ENCODE peak calls at places on chromosomes 7 and 10, in ten cellular contexts. R, W, S, C, H, T, P, Q, M and G are unnamed samples.

GRCh38 chr7:19754521-19755116 is 18.8 kb downstream of the TMEM196 start:
- DNase-seq in W (peak), H (peak), Q (no peak), R (no peak), T (no peak), S (peak), P (peak), M (peak), C (no peak), G (no peak)

GRCh38 chr10:127027786-127028185 is 122.6 kb downstream of the DOCK1 start:
- DNase-seq in C (no peak), Q (no peak), M (no peak), W (no peak), P (no peak), R (no peak), H (no peak), T (peak), S (no peak), G (no peak)

GRCh38 chr10:44383749-44384600 is 922 bp downstream of the CXCL12 start:
- DNase-seq in R (peak), W (no peak), T (peak), C (no peak), M (peak), H (no peak), P (no peak), Q (peak), S (no peak), G (no peak)

GRCh38 chr7:131109011-131109756 is 218.5 kb upstream of the MKLN1 start:
- DNase-seq in S (no peak), H (peak), R (no peak), P (no peak), T (no peak), M (no peak), Q (no peak), C (no peak), W (no peak), G (no peak)

GRCh38 chr10:79066460-79067240 is 2.1 kb upstream of the ZMIZ1 start:
- DNase-seq in W (no peak), R (no peak), M (peak), Q (no peak), C (peak), H (peak), S (peak), P (peak), T (no peak), G (no peak)

GRCh38 chr7:96131525-96131924 is 190.4 kb downstream of the SLC25A13 start:
- DNase-seq in S (peak), C (no peak), H (no peak), T (no peak), M (peak), R (no peak), W (no peak), Q (no peak), P (no peak), G (no peak)

GRCh38 chr7:137390076-137390475 is 46.5 kb upstream of the PTN start:
- DNase-seq in M (no peak), Q (no peak), W (no peak), H (no peak), C (no peak), S (no peak), R (no peak), T (no peak), P (no peak), G (no peak)

GRCh38 chr7:29915481-29916215 is 74.0 kb downstream of the SCRN1 start:
- DNase-seq in R (no peak), P (no peak), Q (no peak), M (no peak), H (no peak), C (no peak), S (no peak), W (no peak), T (no peak), G (no peak)

GRCh38 chr10:62306663-62307062 is 38.0 kb upstream of the RTKN2 start:
- DNase-seq in H (no peak), P (no peak), T (no peak), C (no peak), Q (no peak), R (no peak), M (peak), W (no peak), S (no peak), G (no peak)

GRCh38 chr7:55187701-55188491 is 169.1 kb downstream of the EGFR start:
- DNase-seq in C (no peak), S (peak), M (no peak), Q (peak), W (no peak), H (no peak), P (no peak), T (no peak), R (no peak), G (no peak)

GRCh38 chr10:92757066-92757716 is 67.4 kb downstream of the HHEX start:
- DNase-seq in W (peak), S (peak), H (peak), C (peak), Q (peak), R (peak), T (peak), M (peak), P (no peak), G (peak)

GRCh38 chr10:123995082-123995460 is 98.3 kb downstream of the CHST15 start:
- DNase-seq in R (no peak), C (peak), P (no peak), M (no peak), W (peak), T (peak), S (peak), Q (no peak), H (no peak), G (no peak)

GRCh38 chr7:30702200-30702599 is 19.9 kb upstream of the CRHR2 start:
- DNase-seq in H (peak), Q (no peak), W (no peak), S (no peak), P (no peak), T (no peak), M (no peak), C (no peak), R (no peak), G (no peak)

GRCh38 chr7:102834999-102835398 is 77.8 kb upstream of the LRRC17 start:
- DNase-seq in H (peak), P (no peak), C (no peak), T (no peak), Q (no peak), M (no peak), R (no peak), W (peak), S (no peak), G (no peak)

GRCh38 chr7:3095046-3095445 is 51.4 kb upstream of the CARD11 start:
- DNase-seq in S (no peak), P (no peak), R (no peak), H (no peak), Q (no peak), W (no peak), C (peak), M (no peak), T (no peak), G (no peak)

GRCh38 chr10:92619368-92619767 is 26.4 kb downstream of the KIF11 start:
- DNase-seq in W (no peak), Q (no peak), R (no peak), S (no peak), P (no peak), M (no peak), T (no peak), H (no peak), C (no peak), G (no peak)

GRCh38 chr10:100670828-100671479 is 74.4 kb upstream of the PAX2 start:
- DNase-seq in W (peak), R (peak), H (peak), Q (no peak), T (no peak), P (peak), M (peak), S (peak), C (peak), G (peak)

GRCh38 chr7:55206235-55207029 is 158.7 kb upstream of the LANCL2 start:
- DNase-seq in C (no peak), R (no peak), S (no peak), Q (no peak), M (no peak), P (no peak), H (no peak), T (no peak), W (no peak), G (no peak)

GRCh38 chr10:77873558-77874380 is 52.8 kb downstream of the DLG5 start:
- DNase-seq in H (peak), S (no peak), P (no peak), C (no peak), M (no peak), R (peak), W (peak), T (no peak), Q (no peak), G (no peak)

GRCh38 chr10:86258940-86259339 is 107.7 kb downstream of the GRID1 start:
- DNase-seq in Q (no peak), R (no peak), C (no peak), S (no peak), M (no peak), H (no peak), W (no peak), T (peak), P (no peak), G (no peak)

GRCh38 chr7:33667261-33667660 is 238.1 kb upstream of the BMPER start:
- DNase-seq in Q (no peak), S (no peak), T (no peak), P (no peak), H (peak), M (no peak), R (no peak), W (no peak), C (no peak), G (no peak)

GRCh38 chr10:45515630-45516029 is 141.6 kb downstream of the ALOX5 start:
- DNase-seq in M (peak), P (no peak), S (no peak), W (no peak), H (no peak), C (no peak), Q (no peak), R (no peak), T (no peak), G (no peak)

GRCh38 chr7:78099715-78100477 is 301.3 kb downstream of the PHTF2 start:
- DNase-seq in M (no peak), Q (no peak), P (no peak), W (no peak), S (no peak), H (no peak), C (no peak), R (no peak), T (no peak), G (no peak)

GRCh38 chr10:15043674-15044073 is at the start of gene OLAH:
- DNase-seq in P (no peak), W (no peak), T (no peak), Q (no peak), H (peak), S (no peak), R (no peak), M (no peak), C (no peak), G (no peak)

GRCh38 chr10:14146005-14146404 is 184.7 kb downstream of the FRMD4A start:
- DNase-seq in P (no peak), M (no peak), W (no peak), T (no peak), R (no peak), C (no peak), S (no peak), Q (no peak), H (peak), G (no peak)

GRCh38 chr7:20064974-20065862 is 152.0 kb downstream of the MACC1 start:
- DNase-seq in P (no peak), Q (no peak), M (no peak), R (no peak), T (no peak), H (no peak), C (no peak), S (peak), W (no peak), G (no peak)

GRCh38 chr10:120508393-120508792 is 51.4 kb downstream of the PLPP4 start:
- DNase-seq in W (peak), H (peak), S (no peak), M (no peak), Q (no peak), T (no peak), C (no peak), R (no peak), P (no peak), G (no peak)

GRCh38 chr7:99365318-99366141 is 9.0 kb upstream of the ARPC1B start:
- DNase-seq in H (peak), T (no peak), C (peak), W (peak), S (peak), Q (no peak), P (no peak), M (peak), R (peak), G (no peak)

GRCh38 chr10:16867990-16868389 is 50.8 kb upstream of the RSU1 start:
- DNase-seq in C (no peak), Q (no peak), T (no peak), M (peak), P (no peak), W (no peak), R (no peak), H (no peak), S (no peak), G (no peak)
- TF ChIP-seq CTCF in C (no peak), Q (no peak), T (no peak), M (no peak), P (no peak), W (no peak), R (no peak), H (no peak), S (no peak), G (no peak)

DNA sequence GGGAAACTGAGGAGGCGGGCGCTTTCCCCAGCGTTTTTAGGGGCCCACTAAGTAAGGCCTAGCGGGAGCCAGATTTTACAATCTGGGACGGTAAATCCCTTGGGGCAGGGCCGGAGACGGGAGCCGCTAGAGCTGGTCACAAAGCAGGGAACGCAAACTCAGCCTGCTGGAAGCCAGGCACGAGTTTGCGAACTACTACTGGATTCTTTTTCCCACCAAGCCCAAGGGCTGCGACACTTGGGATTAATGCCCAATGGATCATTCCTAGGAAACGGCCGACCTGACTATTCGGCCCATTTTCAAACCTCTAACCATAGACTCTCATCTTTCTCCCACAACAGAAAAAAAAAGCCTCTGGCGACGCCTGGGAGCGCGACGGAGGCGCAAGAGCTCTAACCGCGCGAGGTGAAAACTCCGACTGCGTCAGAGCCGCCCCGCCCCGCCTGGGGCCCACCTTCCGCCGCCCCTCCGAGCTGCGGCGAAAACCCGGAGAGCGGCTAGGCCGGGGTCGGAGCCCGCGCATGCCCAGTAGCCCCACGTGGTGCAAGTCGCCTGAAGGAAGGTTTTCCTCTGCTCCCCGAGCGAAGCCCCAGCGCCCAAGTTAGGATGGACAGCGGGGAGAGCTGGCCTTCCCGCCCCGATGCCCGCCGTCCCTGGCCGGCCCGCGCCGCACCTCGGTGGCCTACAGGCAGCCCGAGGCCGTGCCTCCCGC is 554 bp upstream of the SGMS1 start:
- DNase-seq in T (peak), Q (peak), W (peak), M (peak), P (peak), H (peak), C (peak), R (peak), S (peak), G (peak)
- TF ChIP-seq CTCF in T (no peak), Q (no peak), W (no peak), M (no peak), P (no peak), H (no peak), C (no peak), R (no peak), S (no peak), G (no peak)

DNA sequence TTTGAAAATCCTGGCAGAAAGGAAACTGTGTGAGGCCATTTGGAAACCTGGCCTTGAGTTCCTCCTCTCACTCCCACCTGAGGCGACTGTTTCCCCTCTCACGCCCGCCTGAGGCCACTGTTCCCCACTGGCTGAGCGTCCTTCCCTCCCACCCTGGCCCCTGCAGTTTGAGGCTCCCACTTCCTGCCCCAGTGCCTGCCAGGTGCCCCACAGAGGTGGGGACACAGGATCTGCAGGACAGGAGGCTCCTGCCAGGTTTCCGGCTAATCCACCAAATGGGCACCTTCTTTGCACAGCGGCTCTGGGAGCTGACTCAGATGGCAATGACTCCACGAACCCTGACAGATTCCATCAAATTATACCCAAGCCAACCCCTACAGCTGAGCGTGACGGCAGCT is 24.3 kb upstream of the LARP4B start:
- DNase-seq in T (no peak), H (no peak), Q (no peak), R (no peak), P (no peak), S (no peak), M (no peak), C (no peak), W (no peak), G (no peak)
- TF ChIP-seq CTCF in T (no peak), H (no peak), Q (no peak), R (no peak), P (no peak), S (no peak), M (no peak), C (peak), W (no peak), G (no peak)

DNA sequence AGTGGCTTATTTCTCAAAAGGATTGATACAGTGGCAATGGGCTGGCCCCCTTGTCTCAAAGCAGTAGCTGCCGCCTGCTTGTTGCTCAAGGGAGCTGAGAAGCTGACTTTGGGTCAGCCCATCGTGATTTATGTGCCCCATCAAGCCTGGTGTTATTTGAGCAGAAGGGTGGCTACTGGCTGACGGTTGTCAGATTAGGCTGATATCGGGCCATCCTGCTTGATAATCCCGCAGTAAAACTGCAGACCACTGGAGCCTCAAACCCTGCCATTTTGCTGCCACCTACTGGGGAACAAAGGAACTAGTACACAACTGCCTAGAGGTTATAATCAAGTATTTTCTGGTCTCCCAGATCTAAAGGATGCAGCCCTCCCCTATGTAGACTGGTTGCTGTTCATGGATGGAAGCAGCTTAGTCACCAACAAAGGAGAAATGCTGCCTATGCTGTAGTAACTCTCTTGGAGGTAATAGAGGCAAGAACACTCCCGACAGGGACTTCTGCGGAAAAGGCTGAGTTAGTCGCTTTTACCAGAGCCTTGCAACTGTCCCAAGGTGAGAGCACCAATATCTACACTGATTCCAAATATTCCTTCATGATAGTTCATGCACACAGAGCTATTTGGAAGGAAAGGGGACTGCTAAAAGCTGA is 65.9 kb upstream of the ZNF92 start:
- DNase-seq in C (no peak), S (peak), T (peak), R (peak), H (peak), W (peak), M (peak), P (peak), Q (no peak), G (peak)
- TF ChIP-seq CTCF in C (peak), S (peak), T (no peak), R (peak), H (peak), W (peak), M (peak), P (peak), Q (peak), G (peak)

GRCh38 chr10:63672491-63672890 is 151.3 kb downstream of the REEP3 start:
- DNase-seq in Q (no peak), C (no peak), S (no peak), H (no peak), T (no peak), M (no peak), R (no peak), W (no peak), P (no peak), G (no peak)

GRCh38 chr10:63670291-63670898 is 149.2 kb downstream of the REEP3 start:
- DNase-seq in R (no peak), H (no peak), W (no peak), P (no peak), Q (no peak), S (no peak), M (peak), T (no peak), C (no peak), G (no peak)

GRCh38 chr10:63673246-63673645 is 152.0 kb downstream of the REEP3 start:
- DNase-seq in T (no peak), Q (no peak), H (peak), W (peak), P (no peak), R (no peak), S (no peak), M (no peak), C (no peak), G (no peak)

GRCh38 chr10:63673846-63674245 is 152.6 kb downstream of the REEP3 start:
- DNase-seq in S (no peak), C (no peak), M (no peak), W (no peak), Q (no peak), H (no peak), R (no peak), T (no peak), P (no peak), G (no peak)

DNA sequence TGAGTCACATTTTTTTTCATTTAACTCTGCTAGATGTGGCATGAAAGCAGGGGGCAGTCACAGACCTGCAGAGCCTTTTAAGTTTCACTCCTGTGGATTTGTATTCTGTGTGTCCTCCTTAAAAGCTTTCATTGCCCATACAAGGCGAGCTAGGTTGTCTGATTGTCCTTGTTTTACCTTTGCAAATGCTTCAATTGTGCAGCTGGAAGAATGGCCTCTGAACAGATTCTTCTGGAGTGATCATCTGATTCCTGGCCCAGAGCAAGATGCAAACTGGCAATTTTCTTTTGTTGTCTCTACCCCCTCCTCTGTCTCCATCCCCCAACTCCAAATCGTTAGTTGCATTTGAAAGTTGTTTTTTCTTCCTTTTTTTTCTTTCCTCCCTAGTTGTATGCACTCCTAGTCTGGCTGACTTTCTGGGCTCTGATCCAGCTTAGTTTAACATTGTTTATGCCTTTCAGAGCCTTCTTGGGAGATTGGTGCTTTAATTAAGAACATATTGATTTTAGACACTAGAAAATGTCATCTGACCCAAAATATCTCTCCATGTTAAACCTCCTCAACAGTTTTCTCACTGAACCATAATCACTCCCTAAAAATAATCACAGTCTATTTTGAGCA is 150.2 kb downstream of the REEP3 start:
- DNase-seq in H (no peak), S (no peak), M (no peak), Q (no peak), P (no peak), W (no peak), R (no peak), T (no peak), C (no peak), G (no peak)
- TF ChIP-seq CTCF in H (no peak), S (no peak), M (no peak), Q (no peak), P (no peak), W (no peak), R (no peak), T (no peak), C (no peak), G (no peak)

GRCh38 chr10:49281461-49281860 is 17.5 kb upstream of the C10orf71 start:
- DNase-seq in S (peak), W (no peak), H (no peak), R (no peak), Q (no peak), P (no peak), M (peak), T (peak), C (no peak), G (no peak)
- TF ChIP-seq CTCF in S (peak), W (no peak), H (no peak), R (no peak), Q (peak), P (peak), M (peak), T (no peak), C (peak), G (peak)

DNA sequence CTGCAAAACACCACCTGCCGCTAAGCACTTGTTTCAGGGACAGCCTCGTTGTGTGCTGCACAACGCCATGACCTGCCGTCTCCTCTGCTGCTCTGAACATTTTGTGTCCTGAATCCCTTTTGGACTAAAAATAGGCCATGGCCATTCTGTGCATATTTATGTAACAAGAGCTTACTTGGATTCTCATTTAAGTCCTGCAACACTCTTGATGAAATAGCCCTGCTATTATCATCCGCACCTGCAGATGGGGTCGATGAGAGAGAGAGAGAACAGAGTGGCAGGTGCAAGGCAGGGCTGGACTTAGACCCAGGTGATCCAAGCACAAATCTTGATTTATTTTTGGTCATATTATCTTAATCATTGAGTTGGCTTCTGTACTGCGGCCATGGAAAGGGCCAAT is 121.2 kb upstream of the PRKCQ start:
- DNase-seq in M (peak), Q (no peak), W (peak), R (no peak), S (peak), H (no peak), T (no peak), C (no peak), P (no peak), G (no peak)
- TF ChIP-seq CTCF in M (peak), Q (no peak), W (no peak), R (no peak), S (peak), H (peak), T (no peak), C (no peak), P (no peak), G (peak)